ENCODE peak calls at places on chromosome 21, in nine cellular contexts. N is uterus, B is GM23338, K is fibroblast of pulmonary artery, M is tibial nerve, X is IMR-90, R is breast epithelium, T is pancreas, Z is spleen. L is an unnamed sample.

GRCh38 chr21:38668067-38668466 is 137.7 kb upstream of the ETS2 start:
- DNase-seq in N (no peak), B (no peak), K (no peak), M (no peak), X (no peak), R (no peak), T (no peak), Z (no peak), L (no peak)

GRCh38 chr21:36330904-36331303 is 10.9 kb downstream of the MORC3 start:
- DNase-seq in N (peak), B (peak), K (peak), M (no peak), X (peak), R (no peak), T (no peak), Z (no peak), L (no peak)

GRCh38 chr21:37593015-37593414 is 226.4 kb downstream of the DYRK1A start:
- DNase-seq in N (no peak), B (peak), K (peak), M (no peak), X (no peak), R (no peak), T (no peak), Z (no peak), L (no peak)

GRCh38 chr21:38869946-38870345 is 64.2 kb downstream of the ETS2 start:
- DNase-seq in N (no peak), B (no peak), K (no peak), M (no peak), X (peak), R (no peak), T (no peak), Z (no peak), L (no peak)

GRCh38 chr21:38322551-38322950 is 65.8 kb downstream of the KCNJ15 start:
- DNase-seq in N (no peak), B (no peak), K (no peak), M (no peak), X (peak), R (no peak), T (no peak), Z (no peak), L (no peak)

GRCh38 chr21:22927469-22927868 is 1929.3 kb downstream of the NCAM2 start:
- DNase-seq in N (no peak), B (no peak), K (no peak), M (no peak), X (no peak), R (no peak), T (no peak), Z (no peak), L (no peak)

GRCh38 chr21:45026833-45027232 is 47.5 kb upstream of the ADARB1 start:
- DNase-seq in N (no peak), B (no peak), K (no peak), M (no peak), X (no peak), R (peak), T (no peak), Z (no peak), L (no peak)

GRCh38 chr21:23986987-23987386 is 1620.3 kb downstream of the MRPL39 start:
- DNase-seq in N (no peak), B (peak), K (no peak), M (no peak), X (no peak), R (no peak), T (no peak), Z (no peak), L (no peak)

GRCh38 chr21:36321325-36322082 is 1.5 kb downstream of the MORC3 start:
- DNase-seq in N (no peak), B (peak), K (peak), M (no peak), X (peak), R (no peak), T (no peak), Z (peak), L (no peak)

GRCh38 chr21:45127937-45128336 is 53.6 kb downstream of the ADARB1 start:
- DNase-seq in N (no peak), B (no peak), K (no peak), M (no peak), X (no peak), R (no peak), T (no peak), Z (no peak), L (no peak)

GRCh38 chr21:35050348-35051286 is 1.5 kb upstream of the RUNX1 start:
- DNase-seq in N (no peak), B (no peak), K (no peak), M (no peak), X (peak), R (no peak), T (no peak), Z (no peak), L (no peak)

GRCh38 chr21:35046880-35047229 is 2.2 kb downstream of the RUNX1 start:
- DNase-seq in N (no peak), B (no peak), K (no peak), M (no peak), X (no peak), R (no peak), T (no peak), Z (peak), L (no peak)

GRCh38 chr21:35048706-35049617 is at the start of gene RUNX1:
- DNase-seq in N (no peak), B (no peak), K (peak), M (no peak), X (peak), R (no peak), T (no peak), Z (peak), L (peak)

GRCh38 chr21:35046223-35046690 is 2.8 kb downstream of the RUNX1 start:
- DNase-seq in N (no peak), B (no peak), K (no peak), M (no peak), X (no peak), R (no peak), T (no peak), Z (no peak), L (no peak)

DNA sequence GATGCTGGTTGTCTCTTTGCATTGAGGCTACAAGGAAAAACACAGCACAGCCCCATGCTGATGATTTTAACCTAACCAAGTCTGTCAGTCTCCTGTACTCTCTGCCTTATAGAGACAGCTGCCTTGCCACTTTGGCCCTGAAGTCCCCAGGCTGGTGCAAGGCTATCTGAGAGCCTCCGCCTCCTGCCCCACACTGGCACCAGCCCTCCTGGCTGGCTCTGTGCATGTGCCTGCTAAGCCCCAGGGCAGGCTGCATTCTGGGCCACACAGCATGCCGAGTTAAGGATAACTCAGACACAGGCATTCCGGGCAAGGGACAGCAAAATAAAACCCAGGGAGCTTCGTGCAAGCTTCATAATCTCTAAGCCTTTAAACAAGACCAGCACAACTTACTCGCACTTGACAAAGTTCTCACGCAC is 910 bp downstream of the RUNX1 start:
- DNase-seq in N (no peak), B (no peak), K (no peak), M (no peak), X (no peak), R (no peak), T (no peak), Z (peak), L (no peak)
- H3K4me3 ChIP-seq in N (no peak), B (no peak), K (peak), M (peak), X (peak), R (peak), T (no peak), Z (peak), L (peak)

GRCh38 chr21:34018910-34019309 is 54.5 kb upstream of the MRPS6 start:
- DNase-seq in N (no peak), B (no peak), K (no peak), M (no peak), X (no peak), R (no peak), T (no peak), Z (no peak), L (no peak)
- H3K4me3 ChIP-seq in N (no peak), B (no peak), K (no peak), M (no peak), X (no peak), R (no peak), T (no peak), Z (no peak), L (no peak)

GRCh38 chr21:16082038-16082816 is 352.4 kb downstream of the USP25 start:
- DNase-seq in N (no peak), B (peak), K (peak), M (no peak), X (peak), R (no peak), T (no peak), Z (no peak), L (no peak)

GRCh38 chr21:16086121-16086520 is 356.3 kb downstream of the USP25 start:
- DNase-seq in N (no peak), B (no peak), K (no peak), M (no peak), X (no peak), R (no peak), T (no peak), Z (no peak), L (no peak)

GRCh38 chr21:16085436-16085835 is 355.7 kb downstream of the USP25 start:
- DNase-seq in N (no peak), B (no peak), K (no peak), M (no peak), X (peak), R (no peak), T (no peak), Z (no peak), L (no peak)

GRCh38 chr21:16086936-16087335 is 357.2 kb downstream of the USP25 start:
- DNase-seq in N (no peak), B (no peak), K (no peak), M (no peak), X (no peak), R (no peak), T (no peak), Z (no peak), L (no peak)

GRCh38 chr21:16084776-16085364 is 355.1 kb downstream of the USP25 start:
- DNase-seq in N (peak), B (no peak), K (no peak), M (no peak), X (peak), R (no peak), T (no peak), Z (no peak), L (no peak)
- H3K4me3 ChIP-seq in N (no peak), B (no peak), K (no peak), M (no peak), X (no peak), R (no peak), T (no peak), Z (no peak), L (no peak)

GRCh38 chr21:33884361-33885157 is 31.0 kb downstream of the ATP5PO start:
- DNase-seq in N (no peak), B (no peak), K (peak), M (no peak), X (no peak), R (no peak), T (no peak), Z (no peak), L (no peak)
- H3K4me3 ChIP-seq in N (no peak), B (no peak), K (no peak), M (no peak), X (no peak), R (peak), T (no peak), Z (no peak), L (no peak)

DNA sequence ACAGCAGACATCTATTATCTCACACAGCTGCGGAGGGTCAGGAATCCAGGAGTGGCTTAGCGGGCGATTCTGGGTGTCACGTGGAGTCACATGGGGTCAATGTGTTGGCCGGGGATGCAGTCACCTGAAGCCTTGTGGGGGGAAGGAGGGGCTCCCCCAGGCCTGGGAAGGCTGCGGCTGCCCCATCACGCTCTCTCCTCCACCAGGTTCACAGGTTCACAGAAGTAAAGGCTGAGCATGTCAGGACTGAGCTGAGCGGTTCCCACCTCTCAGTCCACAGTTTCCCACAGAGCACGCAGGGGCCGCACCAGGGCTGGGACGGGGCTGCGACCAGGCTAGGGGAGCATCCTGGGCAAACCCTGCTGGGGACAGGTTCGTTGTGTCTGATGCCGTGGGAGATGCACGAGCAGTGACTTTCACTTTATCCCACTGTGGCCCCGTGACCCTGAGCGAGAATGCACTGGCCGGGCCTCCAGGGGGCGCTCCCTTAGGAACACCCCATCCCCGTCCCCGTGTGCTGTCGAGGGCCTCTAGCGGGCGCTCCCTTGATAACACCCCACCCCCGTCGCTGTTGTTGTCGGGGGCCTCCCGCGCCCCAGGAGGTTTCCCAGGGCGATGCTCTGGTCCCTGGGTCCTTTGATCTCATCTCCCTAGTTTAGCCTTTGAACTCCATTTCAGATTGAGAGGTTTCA is 73.2 kb upstream of the TRAPPC10 start:
- DNase-seq in N (peak), B (peak), K (peak), M (peak), X (peak), R (peak), T (no peak), Z (peak), L (peak)
- H3K4me3 ChIP-seq in N (no peak), B (peak), K (peak), M (peak), X (peak), R (peak), T (no peak), Z (peak), L (peak)

GRCh38 chr21:42527127-42527488 is 13.5 kb downstream of the SLC37A1 start:
- DNase-seq in N (no peak), B (no peak), K (no peak), M (no peak), X (no peak), R (no peak), T (no peak), Z (no peak), L (no peak)

GRCh38 chr21:42525228-42525604 is 11.6 kb downstream of the SLC37A1 start:
- DNase-seq in N (no peak), B (peak), K (peak), M (no peak), X (peak), R (no peak), T (no peak), Z (no peak), L (no peak)

GRCh38 chr21:42526379-42526727 is 12.7 kb downstream of the SLC37A1 start:
- DNase-seq in N (no peak), B (no peak), K (no peak), M (no peak), X (no peak), R (no peak), T (no peak), Z (no peak), L (no peak)

GRCh38 chr21:42525676-42526378 is 12.2 kb downstream of the SLC37A1 start:
- DNase-seq in N (no peak), B (no peak), K (no peak), M (no peak), X (no peak), R (no peak), T (no peak), Z (no peak), L (no peak)

GRCh38 chr21:42527489-42528158 is 14.0 kb downstream of the SLC37A1 start:
- DNase-seq in N (no peak), B (no peak), K (no peak), M (no peak), X (no peak), R (no peak), T (no peak), Z (no peak), L (no peak)
- H3K4me3 ChIP-seq in N (no peak), B (no peak), K (no peak), M (peak), X (no peak), R (no peak), T (no peak), Z (no peak), L (peak)